ENCODE peak calls at places on chromosomes 7 and 10, in nine cellular contexts. One of them, this sample, is unnamed.

GRCh38 chr7:77454802-77455201 is 38.7 kb upstream of the GSAP start:
- DNase-seq in NCI-H524: no peak
- DNase-seq in astrocyte of the spinal cord: no peak
- DNase-seq in NCI-H774: no peak
- DNase-seq in adipocyte: no peak
- DNase-seq in GM23338: no peak
- DNase-seq in HepG2: no peak
- DNase-seq in endodermal cell: no peak
- DNase-seq in HFFc6: no peak
- DNase-seq in this sample: no peak

GRCh38 chr7:2821842-2822507 is 22.1 kb downstream of the GNA12 start:
- DNase-seq in NCI-H524: no peak
- DNase-seq in astrocyte of the spinal cord: peak; percentile 81
- DNase-seq in NCI-H774: no peak
- DNase-seq in adipocyte: peak; percentile 78
- DNase-seq in GM23338: no peak
- DNase-seq in HepG2: no peak
- DNase-seq in endodermal cell: peak; percentile 45
- DNase-seq in HFFc6: peak; percentile 83
- DNase-seq in this sample: peak; percentile 88

GRCh38 chr10:72320676-72321247 is 34.0 kb downstream of the DNAJB12 start:
- DNase-seq in NCI-H524: peak; percentile 93
- DNase-seq in astrocyte of the spinal cord: peak; percentile 98
- DNase-seq in NCI-H774: no peak
- DNase-seq in adipocyte: peak; percentile 99
- DNase-seq in GM23338: peak; percentile 90
- DNase-seq in HepG2: peak; percentile 93
- DNase-seq in endodermal cell: peak; percentile 90
- DNase-seq in HFFc6: peak; percentile 96
- DNase-seq in this sample: peak; percentile 99

GRCh38 chr7:138785587-138786437 is 12.0 kb upstream of the TMEM213 start:
- DNase-seq in NCI-H524: no peak
- DNase-seq in astrocyte of the spinal cord: no peak
- DNase-seq in NCI-H774: no peak
- DNase-seq in adipocyte: peak; percentile 15
- DNase-seq in GM23338: no peak
- DNase-seq in HepG2: peak; percentile 15
- DNase-seq in endodermal cell: no peak
- DNase-seq in HFFc6: peak; percentile 52
- DNase-seq in this sample: no peak

GRCh38 chr7:156178214-156178613 is 366.0 kb upstream of the SHH start:
- DNase-seq in NCI-H524: no peak
- DNase-seq in astrocyte of the spinal cord: no peak
- DNase-seq in NCI-H774: no peak
- DNase-seq in adipocyte: no peak
- DNase-seq in GM23338: no peak
- DNase-seq in HepG2: no peak
- DNase-seq in endodermal cell: peak; percentile 52
- DNase-seq in HFFc6: no peak
- DNase-seq in this sample: no peak

GRCh38 chr10:22712959-22713852 is 1.2 kb downstream of the PIP4K2A start:
- DNase-seq in NCI-H524: peak; percentile 55
- DNase-seq in astrocyte of the spinal cord: peak; percentile 22
- DNase-seq in NCI-H774: no peak
- DNase-seq in adipocyte: peak; percentile 63
- DNase-seq in GM23338: peak; percentile 44
- DNase-seq in HepG2: peak; percentile 29
- DNase-seq in endodermal cell: peak; percentile 65
- DNase-seq in HFFc6: peak; percentile 14
- DNase-seq in this sample: peak; percentile 29

GRCh38 chr7:139669106-139670061 is 108.4 kb downstream of the HIPK2 start:
- DNase-seq in NCI-H524: no peak
- DNase-seq in astrocyte of the spinal cord: no peak
- DNase-seq in NCI-H774: no peak
- DNase-seq in adipocyte: no peak
- DNase-seq in GM23338: no peak
- DNase-seq in HepG2: no peak
- DNase-seq in endodermal cell: no peak
- DNase-seq in HFFc6: no peak
- DNase-seq in this sample: no peak

GRCh38 chr7:17506090-17506489 is 207.6 kb downstream of the AHR start:
- DNase-seq in NCI-H524: no peak
- DNase-seq in astrocyte of the spinal cord: peak; percentile 41
- DNase-seq in NCI-H774: no peak
- DNase-seq in adipocyte: no peak
- DNase-seq in GM23338: no peak
- DNase-seq in HepG2: peak; percentile 85
- DNase-seq in endodermal cell: no peak
- DNase-seq in HFFc6: no peak
- DNase-seq in this sample: no peak

GRCh38 chr7:137443616-137444015 is 100.1 kb upstream of the PTN start:
- DNase-seq in NCI-H524: no peak
- DNase-seq in astrocyte of the spinal cord: peak; percentile 89
- DNase-seq in NCI-H774: no peak
- DNase-seq in adipocyte: peak; percentile 79
- DNase-seq in GM23338: no peak
- DNase-seq in HepG2: no peak
- DNase-seq in endodermal cell: no peak
- DNase-seq in HFFc6: peak; percentile 34
- DNase-seq in this sample: peak; percentile 55

GRCh38 chr10:16750461-16750860 is 66.8 kb downstream of the RSU1 start:
- DNase-seq in NCI-H524: no peak
- DNase-seq in astrocyte of the spinal cord: no peak
- DNase-seq in NCI-H774: no peak
- DNase-seq in adipocyte: no peak
- DNase-seq in GM23338: no peak
- DNase-seq in HepG2: no peak
- DNase-seq in endodermal cell: no peak
- DNase-seq in HFFc6: no peak
- DNase-seq in this sample: no peak

GRCh38 chr7:33185786-33186185 is 56.4 kb downstream of the BBS9 start:
- DNase-seq in NCI-H524: peak; percentile 43
- DNase-seq in astrocyte of the spinal cord: peak; percentile 63
- DNase-seq in NCI-H774: peak; percentile 26
- DNase-seq in adipocyte: peak; percentile 80
- DNase-seq in GM23338: peak; percentile 77
- DNase-seq in HepG2: peak; percentile 62
- DNase-seq in endodermal cell: no peak
- DNase-seq in HFFc6: peak; percentile 55
- DNase-seq in this sample: peak; percentile 76

GRCh38 chr10:90912854-90913479 is 7.9 kb downstream of the ANKRD1 start:
- DNase-seq in NCI-H524: no peak
- DNase-seq in astrocyte of the spinal cord: no peak
- DNase-seq in NCI-H774: no peak
- DNase-seq in adipocyte: no peak
- DNase-seq in GM23338: no peak
- DNase-seq in HepG2: no peak
- DNase-seq in endodermal cell: no peak
- DNase-seq in HFFc6: no peak
- DNase-seq in this sample: no peak

GRCh38 chr7:45446195-45446944 is 127.8 kb upstream of the ADCY1 start:
- DNase-seq in NCI-H524: no peak
- DNase-seq in astrocyte of the spinal cord: no peak
- DNase-seq in NCI-H774: no peak
- DNase-seq in adipocyte: no peak
- DNase-seq in GM23338: no peak
- DNase-seq in HepG2: no peak
- DNase-seq in endodermal cell: no peak
- DNase-seq in HFFc6: no peak
- DNase-seq in this sample: no peak

GRCh38 chr7:70131807-70132565 is 533.7 kb downstream of the AUTS2 start:
- DNase-seq in NCI-H524: peak; percentile 21
- DNase-seq in astrocyte of the spinal cord: no peak
- DNase-seq in NCI-H774: no peak
- DNase-seq in adipocyte: peak; percentile 8
- DNase-seq in GM23338: no peak
- DNase-seq in HepG2: no peak
- DNase-seq in endodermal cell: no peak
- DNase-seq in HFFc6: no peak
- DNase-seq in this sample: no peak

GRCh38 chr7:158413962-158414961 is 173.4 kb downstream of the PTPRN2 start:
- DNase-seq in NCI-H524: peak; percentile 7
- DNase-seq in astrocyte of the spinal cord: peak; percentile 1
- DNase-seq in NCI-H774: no peak
- DNase-seq in adipocyte: no peak
- DNase-seq in GM23338: peak; percentile 57
- DNase-seq in HepG2: no peak
- DNase-seq in endodermal cell: peak; percentile 49
- DNase-seq in HFFc6: peak; percentile 0
- DNase-seq in this sample: peak; percentile 3

GRCh38 chr10:84525120-84525806 is 196.9 kb downstream of the CCSER2 start:
- DNase-seq in NCI-H524: no peak
- DNase-seq in astrocyte of the spinal cord: no peak
- DNase-seq in NCI-H774: no peak
- DNase-seq in adipocyte: no peak
- DNase-seq in GM23338: no peak
- DNase-seq in HepG2: peak; percentile 60
- DNase-seq in endodermal cell: no peak
- DNase-seq in HFFc6: no peak
- DNase-seq in this sample: no peak

GRCh38 chr7:157310676-157311185 is 26.1 kb upstream of the DNAJB6 start:
- DNase-seq in NCI-H524: no peak
- DNase-seq in astrocyte of the spinal cord: no peak
- DNase-seq in NCI-H774: no peak
- DNase-seq in adipocyte: no peak
- DNase-seq in GM23338: peak; percentile 71
- DNase-seq in HepG2: no peak
- DNase-seq in endodermal cell: peak; percentile 87
- DNase-seq in HFFc6: peak; percentile 27
- DNase-seq in this sample: no peak

GRCh38 chr7:158011941-158012340 is 575.7 kb downstream of the PTPRN2 start:
- DNase-seq in NCI-H524: no peak
- DNase-seq in astrocyte of the spinal cord: no peak
- DNase-seq in NCI-H774: no peak
- DNase-seq in adipocyte: no peak
- DNase-seq in GM23338: no peak
- DNase-seq in HepG2: no peak
- DNase-seq in endodermal cell: no peak
- DNase-seq in HFFc6: no peak
- DNase-seq in this sample: no peak

GRCh38 chr10:121260383-121260782 is 337.9 kb downstream of the FGFR2 start:
- DNase-seq in NCI-H524: no peak
- DNase-seq in astrocyte of the spinal cord: no peak
- DNase-seq in NCI-H774: no peak
- DNase-seq in adipocyte: no peak
- DNase-seq in GM23338: no peak
- DNase-seq in HepG2: no peak
- DNase-seq in endodermal cell: no peak
- DNase-seq in HFFc6: no peak
- DNase-seq in this sample: no peak

GRCh38 chr10:31647861-31648260 is 280.8 kb downstream of the ARHGAP12 start:
- DNase-seq in NCI-H524: no peak
- DNase-seq in astrocyte of the spinal cord: no peak
- DNase-seq in NCI-H774: no peak
- DNase-seq in adipocyte: no peak
- DNase-seq in GM23338: no peak
- DNase-seq in HepG2: no peak
- DNase-seq in endodermal cell: no peak
- DNase-seq in HFFc6: no peak
- DNase-seq in this sample: no peak

GRCh38 chr7:132084776-132085388 is 491.4 kb downstream of the PLXNA4 start:
- DNase-seq in NCI-H524: no peak
- DNase-seq in astrocyte of the spinal cord: no peak
- DNase-seq in NCI-H774: no peak
- DNase-seq in adipocyte: peak; percentile 22
- DNase-seq in GM23338: peak; percentile 50
- DNase-seq in HepG2: peak; percentile 21
- DNase-seq in endodermal cell: peak; percentile 62
- DNase-seq in HFFc6: no peak
- DNase-seq in this sample: no peak

GRCh38 chr10:114715171-114715670 is 57.1 kb upstream of the ABLIM1 start:
- DNase-seq in NCI-H524: no peak
- DNase-seq in astrocyte of the spinal cord: peak; percentile 77
- DNase-seq in NCI-H774: no peak
- DNase-seq in adipocyte: peak; percentile 80
- DNase-seq in GM23338: no peak
- DNase-seq in HepG2: no peak
- DNase-seq in endodermal cell: no peak
- DNase-seq in HFFc6: peak; percentile 63
- DNase-seq in this sample: peak; percentile 72

GRCh38 chr10:80472234-80473095 is 18.4 kb downstream of the TSPAN14 start:
- DNase-seq in NCI-H524: no peak
- DNase-seq in astrocyte of the spinal cord: peak; percentile 79
- DNase-seq in NCI-H774: no peak
- DNase-seq in adipocyte: peak; percentile 90
- DNase-seq in GM23338: no peak
- DNase-seq in HepG2: no peak
- DNase-seq in endodermal cell: no peak
- DNase-seq in HFFc6: peak; percentile 66
- DNase-seq in this sample: peak; percentile 34

GRCh38 chr10:118595598-118596425 is at the start of gene PRLHR:
- DNase-seq in NCI-H524: peak; percentile 70
- DNase-seq in astrocyte of the spinal cord: no peak
- DNase-seq in NCI-H774: no peak
- DNase-seq in adipocyte: peak; percentile 53
- DNase-seq in GM23338: peak; percentile 91
- DNase-seq in HepG2: no peak
- DNase-seq in endodermal cell: peak; percentile 94
- DNase-seq in HFFc6: no peak
- DNase-seq in this sample: no peak

GRCh38 chr7:101817031-101817929 is at the start of gene CUX1:
- DNase-seq in NCI-H524: no peak
- DNase-seq in astrocyte of the spinal cord: no peak
- DNase-seq in NCI-H774: no peak
- DNase-seq in adipocyte: peak; percentile 59
- DNase-seq in GM23338: peak; percentile 62
- DNase-seq in HepG2: peak; percentile 30
- DNase-seq in endodermal cell: peak; percentile 75
- DNase-seq in HFFc6: no peak
- DNase-seq in this sample: no peak

GRCh38 chr10:72109619-72110215 is 21.4 kb upstream of the SPOCK2 start:
- DNase-seq in NCI-H524: no peak
- DNase-seq in astrocyte of the spinal cord: no peak
- DNase-seq in NCI-H774: no peak
- DNase-seq in adipocyte: no peak
- DNase-seq in GM23338: no peak
- DNase-seq in HepG2: no peak
- DNase-seq in endodermal cell: no peak
- DNase-seq in HFFc6: no peak
- DNase-seq in this sample: no peak

GRCh38 chr7:128701062-128701785 is 29.1 kb downstream of the GARIN1A start:
- DNase-seq in NCI-H524: no peak
- DNase-seq in astrocyte of the spinal cord: no peak
- DNase-seq in NCI-H774: no peak
- DNase-seq in adipocyte: no peak
- DNase-seq in GM23338: peak; percentile 22
- DNase-seq in HepG2: no peak
- DNase-seq in endodermal cell: peak; percentile 69
- DNase-seq in HFFc6: no peak
- DNase-seq in this sample: no peak

GRCh38 chr10:132245056-132245455 is 58.3 kb downstream of the DPYSL4 start:
- DNase-seq in NCI-H524: peak; percentile 56
- DNase-seq in astrocyte of the spinal cord: no peak
- DNase-seq in NCI-H774: no peak
- DNase-seq in adipocyte: no peak
- DNase-seq in GM23338: no peak
- DNase-seq in HepG2: no peak
- DNase-seq in endodermal cell: no peak
- DNase-seq in HFFc6: no peak
- DNase-seq in this sample: no peak

GRCh38 chr7:119903090-119903489 is 369.9 kb upstream of the KCND2 start:
- DNase-seq in NCI-H524: no peak
- DNase-seq in astrocyte of the spinal cord: no peak
- DNase-seq in NCI-H774: no peak
- DNase-seq in adipocyte: no peak
- DNase-seq in GM23338: no peak
- DNase-seq in HepG2: no peak
- DNase-seq in endodermal cell: no peak
- DNase-seq in HFFc6: no peak
- DNase-seq in this sample: no peak